ENCODE peak calls at places on chromosome 20, in six cellular contexts. One of them, this sample, is unnamed.

GRCh38 chr20:20407891-20408805 is 40.2 kb downstream of the INSM1 start:
- DNase-seq in fibroblast of lung: peak; percentile 47
- DNase-seq in AG10803: peak; percentile 6
- DNase-seq in CD8-positive, alpha-beta T cell: no peak
- DNase-seq in kidney: no peak
- DNase-seq in heart right ventricle: no peak
- DNase-seq in this sample: peak; percentile 23

GRCh38 chr20:4108495-4109306 is 93.3 kb upstream of the RNF24 start:
- DNase-seq in fibroblast of lung: peak; percentile 93
- DNase-seq in AG10803: peak; percentile 90
- DNase-seq in CD8-positive, alpha-beta T cell: peak; percentile 63
- DNase-seq in kidney: no peak
- DNase-seq in heart right ventricle: peak; percentile 73
- DNase-seq in this sample: peak; percentile 91

GRCh38 chr20:2806351-2806701 is 5.9 kb upstream of the CPXM1 start:
- DNase-seq in fibroblast of lung: no peak
- DNase-seq in AG10803: no peak
- DNase-seq in CD8-positive, alpha-beta T cell: no peak
- DNase-seq in kidney: no peak
- DNase-seq in heart right ventricle: no peak
- DNase-seq in this sample: no peak

GRCh38 chr20:24779886-24780285 is 169.2 kb upstream of the CST7 start:
- DNase-seq in fibroblast of lung: no peak
- DNase-seq in AG10803: no peak
- DNase-seq in CD8-positive, alpha-beta T cell: no peak
- DNase-seq in kidney: no peak
- DNase-seq in heart right ventricle: no peak
- DNase-seq in this sample: no peak

GRCh38 chr20:54067606-54068174 is 2.7 kb downstream of the BCAS1 start:
- DNase-seq in fibroblast of lung: no peak
- DNase-seq in AG10803: peak; percentile 26
- DNase-seq in CD8-positive, alpha-beta T cell: no peak
- DNase-seq in kidney: peak; percentile 90
- DNase-seq in heart right ventricle: no peak
- DNase-seq in this sample: no peak

GRCh38 chr20:62476074-62476838 is 461 bp upstream of the GATA5 start:
- DNase-seq in fibroblast of lung: no peak
- DNase-seq in AG10803: no peak
- DNase-seq in CD8-positive, alpha-beta T cell: no peak
- DNase-seq in kidney: peak; percentile 89
- DNase-seq in heart right ventricle: no peak
- DNase-seq in this sample: no peak

GRCh38 chr20:7022597-7022996 is 255.1 kb downstream of the BMP2 start:
- DNase-seq in fibroblast of lung: no peak
- DNase-seq in AG10803: no peak
- DNase-seq in CD8-positive, alpha-beta T cell: no peak
- DNase-seq in kidney: no peak
- DNase-seq in heart right ventricle: no peak
- DNase-seq in this sample: no peak

GRCh38 chr20:2911200-2911599 is 37.9 kb downstream of the PTPRA start:
- DNase-seq in fibroblast of lung: no peak
- DNase-seq in AG10803: no peak
- DNase-seq in CD8-positive, alpha-beta T cell: no peak
- DNase-seq in kidney: no peak
- DNase-seq in heart right ventricle: no peak
- DNase-seq in this sample: no peak

GRCh38 chr20:62936996-62937352 is 973 bp upstream of the GID8 start:
- DNase-seq in fibroblast of lung: peak; percentile 50
- DNase-seq in AG10803: peak; percentile 62
- DNase-seq in CD8-positive, alpha-beta T cell: no peak
- DNase-seq in kidney: no peak
- DNase-seq in heart right ventricle: no peak
- DNase-seq in this sample: peak; percentile 67

GRCh38 chr20:41437836-41438235 is 71.2 kb upstream of the EMILIN3 start:
- DNase-seq in fibroblast of lung: peak; percentile 6
- DNase-seq in AG10803: peak; percentile 22
- DNase-seq in CD8-positive, alpha-beta T cell: no peak
- DNase-seq in kidney: no peak
- DNase-seq in heart right ventricle: no peak
- DNase-seq in this sample: peak; percentile 20

GRCh38 chr20:57263127-57263609 is 3.3 kb downstream of the BMP7 start:
- DNase-seq in fibroblast of lung: no peak
- DNase-seq in AG10803: no peak
- DNase-seq in CD8-positive, alpha-beta T cell: no peak
- DNase-seq in kidney: no peak
- DNase-seq in heart right ventricle: no peak
- DNase-seq in this sample: no peak

GRCh38 chr20:33441142-33441955 is 2.2 kb downstream of the SNTA1 start:
- DNase-seq in fibroblast of lung: no peak
- DNase-seq in AG10803: no peak
- DNase-seq in CD8-positive, alpha-beta T cell: no peak
- DNase-seq in kidney: no peak
- DNase-seq in heart right ventricle: no peak
- DNase-seq in this sample: no peak

GRCh38 chr20:45564760-45565276 is 14.3 kb downstream of the WFDC8 start:
- DNase-seq in fibroblast of lung: no peak
- DNase-seq in AG10803: no peak
- DNase-seq in CD8-positive, alpha-beta T cell: no peak
- DNase-seq in kidney: no peak
- DNase-seq in heart right ventricle: no peak
- DNase-seq in this sample: no peak

GRCh38 chr20:41133709-41134361 is 3.5 kb upstream of the PLCG1 start:
- DNase-seq in fibroblast of lung: no peak
- DNase-seq in AG10803: no peak
- DNase-seq in CD8-positive, alpha-beta T cell: no peak
- DNase-seq in kidney: no peak
- DNase-seq in heart right ventricle: no peak
- DNase-seq in this sample: no peak

GRCh38 chr20:58481541-58482021 is 33.6 kb downstream of the APCDD1L start:
- DNase-seq in fibroblast of lung: peak; percentile 59
- DNase-seq in AG10803: peak; percentile 33
- DNase-seq in CD8-positive, alpha-beta T cell: peak; percentile 49
- DNase-seq in kidney: no peak
- DNase-seq in heart right ventricle: peak; percentile 36
- DNase-seq in this sample: peak; percentile 60
- TF ChIP-seq CTCF in fibroblast of lung: peak; percentile 34
- TF ChIP-seq CTCF in AG10803: peak; percentile 63
- TF ChIP-seq CTCF in CD8-positive, alpha-beta T cell: no peak
- TF ChIP-seq CTCF in kidney: peak; percentile 61
- TF ChIP-seq CTCF in heart right ventricle: peak; percentile 42
- TF ChIP-seq CTCF in this sample: peak; percentile 91

DNA sequence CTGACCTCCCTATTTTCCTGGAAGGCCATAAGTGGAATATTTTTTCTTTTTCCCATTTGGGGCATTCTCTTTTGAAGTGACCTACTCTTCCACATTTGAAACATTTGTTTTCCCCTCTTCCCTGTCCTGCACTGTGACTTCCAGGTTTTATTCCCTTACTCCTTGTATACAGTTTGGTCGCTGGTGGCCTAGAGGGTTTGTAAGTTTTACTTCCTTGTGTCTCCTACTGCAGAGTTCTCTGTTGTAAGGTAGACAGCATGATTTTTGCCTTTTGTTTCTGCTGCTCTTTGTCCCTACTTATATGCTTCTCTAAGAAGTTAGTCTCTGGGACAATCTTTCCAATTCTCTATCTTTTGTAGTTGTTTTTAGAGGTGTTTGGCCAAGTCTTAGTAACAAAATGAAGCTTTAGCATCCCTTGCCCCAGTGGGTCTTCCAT is 7.4 kb upstream of the ZNFX1 start:
- DNase-seq in fibroblast of lung: no peak
- DNase-seq in AG10803: no peak
- DNase-seq in CD8-positive, alpha-beta T cell: no peak
- DNase-seq in kidney: no peak
- DNase-seq in heart right ventricle: no peak
- DNase-seq in this sample: no peak
- H3K4me3 ChIP-seq in fibroblast of lung: no peak overlapping the region
- H3K4me3 ChIP-seq in AG10803: no peak overlapping the region
- H3K4me3 ChIP-seq in CD8-positive, alpha-beta T cell: no peak overlapping the region
- H3K4me3 ChIP-seq in kidney: no peak overlapping the region
- H3K4me3 ChIP-seq in heart right ventricle: no peak overlapping the region
- H3K4me3 ChIP-seq in this sample: no peak overlapping the region

DNA sequence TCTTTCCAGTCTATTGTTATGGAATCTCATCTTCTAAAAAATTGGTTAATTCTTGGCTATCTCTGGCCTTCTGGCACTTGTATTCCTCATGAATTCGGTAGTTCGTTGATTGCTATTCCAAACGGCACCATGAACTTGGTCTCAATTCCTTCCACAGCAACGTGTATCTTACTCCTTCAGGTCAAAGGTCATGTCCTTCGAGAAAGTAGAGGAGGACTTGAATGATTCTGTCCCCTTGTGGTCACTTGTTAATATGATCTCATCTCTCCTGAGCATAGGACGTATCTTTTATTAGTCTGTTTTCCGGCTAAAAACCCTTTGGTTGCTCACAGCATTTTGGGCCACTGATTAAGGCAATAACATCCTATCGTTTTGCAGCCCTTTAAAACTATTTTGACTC is 9.4 kb downstream of the TLDC2 start:
- DNase-seq in fibroblast of lung: peak; percentile 29
- DNase-seq in AG10803: no peak
- DNase-seq in CD8-positive, alpha-beta T cell: no peak
- DNase-seq in kidney: no peak
- DNase-seq in heart right ventricle: no peak
- DNase-seq in this sample: no peak
- TF ChIP-seq CTCF in fibroblast of lung: no peak
- TF ChIP-seq CTCF in AG10803: no peak
- TF ChIP-seq CTCF in CD8-positive, alpha-beta T cell: no peak
- TF ChIP-seq CTCF in kidney: peak; percentile 13
- TF ChIP-seq CTCF in heart right ventricle: no peak
- TF ChIP-seq CTCF in this sample: no peak

DNA sequence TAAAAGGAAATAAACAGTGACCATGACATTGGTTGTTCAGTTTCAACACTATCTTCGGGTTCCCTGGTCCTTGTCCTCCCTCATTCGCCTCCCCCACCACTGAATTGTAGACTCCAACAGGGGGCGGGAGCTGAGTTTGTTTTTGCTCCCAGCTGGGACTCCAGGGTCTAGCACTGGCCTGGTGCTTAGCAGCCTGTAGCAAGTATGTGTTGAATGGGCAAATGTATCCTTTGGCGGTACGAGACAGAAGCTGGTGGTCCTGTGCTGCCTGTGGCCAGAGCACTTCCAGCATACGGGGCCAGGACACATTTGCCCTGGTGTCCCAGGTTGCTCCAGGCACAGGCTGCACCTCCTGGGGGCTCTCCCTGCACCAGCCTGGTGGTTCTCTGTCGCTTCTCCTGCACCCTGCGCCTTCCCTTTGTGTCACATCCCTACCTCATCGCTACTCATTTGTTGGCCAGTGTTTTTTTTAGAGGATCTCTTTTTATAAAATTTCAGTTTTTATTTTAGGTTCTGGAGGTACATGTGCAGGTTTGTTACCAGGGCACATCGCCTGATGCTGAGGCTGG is 40.1 kb downstream of the PHACTR3 start:
- DNase-seq in fibroblast of lung: no peak
- DNase-seq in AG10803: no peak
- DNase-seq in CD8-positive, alpha-beta T cell: no peak
- DNase-seq in kidney: no peak
- DNase-seq in heart right ventricle: no peak
- DNase-seq in this sample: no peak
- H3K4me3 ChIP-seq in fibroblast of lung: no peak overlapping the region
- H3K4me3 ChIP-seq in AG10803: no peak overlapping the region
- H3K4me3 ChIP-seq in CD8-positive, alpha-beta T cell: no peak overlapping the region
- H3K4me3 ChIP-seq in kidney: no peak overlapping the region
- H3K4me3 ChIP-seq in heart right ventricle: no peak overlapping the region
- H3K4me3 ChIP-seq in this sample: no peak overlapping the region

GRCh38 chr20:37755665-37756064 is 61.8 kb downstream of the CTNNBL1 start:
- DNase-seq in fibroblast of lung: no peak
- DNase-seq in AG10803: peak; percentile 55
- DNase-seq in CD8-positive, alpha-beta T cell: no peak
- DNase-seq in kidney: no peak
- DNase-seq in heart right ventricle: no peak
- DNase-seq in this sample: peak; percentile 7
- TF ChIP-seq CTCF in fibroblast of lung: no peak
- TF ChIP-seq CTCF in AG10803: peak; percentile 50
- TF ChIP-seq CTCF in CD8-positive, alpha-beta T cell: no peak
- TF ChIP-seq CTCF in kidney: peak; percentile 10
- TF ChIP-seq CTCF in heart right ventricle: peak; percentile 54
- TF ChIP-seq CTCF in this sample: peak; percentile 7

GRCh38 chr20:5592823-5593761 is 157.1 kb upstream of the SHLD1 start:
- DNase-seq in fibroblast of lung: no peak
- DNase-seq in AG10803: no peak
- DNase-seq in CD8-positive, alpha-beta T cell: no peak
- DNase-seq in kidney: no peak
- DNase-seq in heart right ventricle: no peak
- DNase-seq in this sample: no peak
- H3K4me3 ChIP-seq in fibroblast of lung: no peak overlapping the region
- H3K4me3 ChIP-seq in AG10803: no peak overlapping the region
- H3K4me3 ChIP-seq in CD8-positive, alpha-beta T cell: peak overlapping the region; percentile 26
- H3K4me3 ChIP-seq in kidney: no peak overlapping the region
- H3K4me3 ChIP-seq in heart right ventricle: no peak overlapping the region
- H3K4me3 ChIP-seq in this sample: no peak overlapping the region